ENCODE peak calls at places on chromosomes 13 and 19, in ten cellular contexts. One of them, this sample, is unnamed.

GRCh38 chr19:51507640-51508058 is 6.0 kb upstream of the SIGLEC12 start:
- DNase-seq in RWPE1: no peak
- DNase-seq in ELR: no peak
- DNase-seq in tibial nerve: no peak
- DNase-seq in HEK293T: no peak
- DNase-seq in AG04450: no peak
- DNase-seq in hippocampal formation: no peak
- DNase-seq in fibroblast of villous mesenchyme: no peak
- DNase-seq in left cardiac atrium: no peak
- DNase-seq in stomach: no peak
- DNase-seq in this sample: no peak

GRCh38 chr13:111179908-111180756 is 65.0 kb downstream of the ARHGEF7 start:
- DNase-seq in fibroblast of villous mesenchyme: no peak
- DNase-seq in HEK293T: no peak
- DNase-seq in stomach: no peak
- DNase-seq in tibial nerve: no peak
- DNase-seq in AG04450: no peak
- DNase-seq in RWPE1: no peak
- DNase-seq in hippocampal formation: no peak
- DNase-seq in left cardiac atrium: no peak
- DNase-seq in ELR: no peak
- DNase-seq in this sample: no peak

GRCh38 chr19:49244256-49244655 is 80.7 kb downstream of the SLC6A16 start:
- DNase-seq in tibial nerve: no peak
- DNase-seq in RWPE1: no peak
- DNase-seq in hippocampal formation: no peak
- DNase-seq in ELR: no peak
- DNase-seq in AG04450: no peak
- DNase-seq in left cardiac atrium: no peak
- DNase-seq in fibroblast of villous mesenchyme: no peak
- DNase-seq in HEK293T: no peak
- DNase-seq in stomach: no peak
- DNase-seq in this sample: no peak

GRCh38 chr19:48348039-48348438 is 15.7 kb downstream of the TMEM143 start:
- DNase-seq in fibroblast of villous mesenchyme: peak
- DNase-seq in stomach: no peak
- DNase-seq in RWPE1: no peak
- DNase-seq in ELR: no peak
- DNase-seq in AG04450: no peak
- DNase-seq in HEK293T: no peak
- DNase-seq in left cardiac atrium: no peak
- DNase-seq in hippocampal formation: no peak
- DNase-seq in tibial nerve: no peak
- DNase-seq in this sample: no peak

GRCh38 chr19:30393729-30394480 is 21.7 kb downstream of the ZNF536 start:
- DNase-seq in left cardiac atrium: no peak
- DNase-seq in ELR: no peak
- DNase-seq in fibroblast of villous mesenchyme: no peak
- DNase-seq in stomach: no peak
- DNase-seq in tibial nerve: no peak
- DNase-seq in RWPE1: no peak
- DNase-seq in hippocampal formation: no peak
- DNase-seq in HEK293T: no peak
- DNase-seq in AG04450: no peak
- DNase-seq in this sample: no peak

GRCh38 chr19:39970424-39970673 is 616 bp upstream of the PSMC4 start:
- DNase-seq in fibroblast of villous mesenchyme: no peak
- DNase-seq in ELR: no peak
- DNase-seq in left cardiac atrium: no peak
- DNase-seq in tibial nerve: no peak
- DNase-seq in hippocampal formation: peak
- DNase-seq in AG04450: no peak
- DNase-seq in RWPE1: peak
- DNase-seq in HEK293T: no peak
- DNase-seq in stomach: no peak
- DNase-seq in this sample: no peak

GRCh38 chr19:22595422-22595821 is 38.7 kb upstream of the ZNF492 start:
- DNase-seq in AG04450: no peak
- DNase-seq in left cardiac atrium: no peak
- DNase-seq in RWPE1: no peak
- DNase-seq in fibroblast of villous mesenchyme: no peak
- DNase-seq in tibial nerve: no peak
- DNase-seq in HEK293T: no peak
- DNase-seq in stomach: no peak
- DNase-seq in ELR: no peak
- DNase-seq in hippocampal formation: no peak
- DNase-seq in this sample: no peak

GRCh38 chr13:113947321-113948033 is 26.4 kb downstream of the C13orf46 start:
- DNase-seq in HEK293T: no peak
- DNase-seq in tibial nerve: peak
- DNase-seq in left cardiac atrium: peak
- DNase-seq in ELR: peak
- DNase-seq in RWPE1: peak
- DNase-seq in hippocampal formation: peak
- DNase-seq in fibroblast of villous mesenchyme: peak
- DNase-seq in AG04450: no peak
- DNase-seq in stomach: peak
- DNase-seq in this sample: peak

GRCh38 chr19:3708207-3708931 is at the start of gene TJP3:
- DNase-seq in AG04450: no peak
- DNase-seq in hippocampal formation: no peak
- DNase-seq in HEK293T: no peak
- DNase-seq in stomach: peak
- DNase-seq in left cardiac atrium: no peak
- DNase-seq in RWPE1: no peak
- DNase-seq in fibroblast of villous mesenchyme: no peak
- DNase-seq in tibial nerve: no peak
- DNase-seq in ELR: peak
- DNase-seq in this sample: peak

GRCh38 chr19:8615813-8616596 is 5.5 kb upstream of the ADAMTS10 start:
- DNase-seq in tibial nerve: peak
- DNase-seq in AG04450: no peak
- DNase-seq in RWPE1: peak
- DNase-seq in stomach: peak
- DNase-seq in hippocampal formation: no peak
- DNase-seq in ELR: peak
- DNase-seq in HEK293T: peak
- DNase-seq in left cardiac atrium: peak
- DNase-seq in fibroblast of villous mesenchyme: peak
- DNase-seq in this sample: no peak

GRCh38 chr13:113625965-113626661 is 31.9 kb downstream of the ATP4B start:
- DNase-seq in RWPE1: no peak
- DNase-seq in left cardiac atrium: no peak
- DNase-seq in ELR: peak
- DNase-seq in HEK293T: no peak
- DNase-seq in tibial nerve: no peak
- DNase-seq in fibroblast of villous mesenchyme: peak
- DNase-seq in hippocampal formation: no peak
- DNase-seq in AG04450: no peak
- DNase-seq in stomach: no peak
- DNase-seq in this sample: no peak

GRCh38 chr13:45362939-45363338 is 22.0 kb upstream of the TPT1 start:
- DNase-seq in HEK293T: peak
- DNase-seq in ELR: no peak
- DNase-seq in left cardiac atrium: no peak
- DNase-seq in AG04450: no peak
- DNase-seq in hippocampal formation: no peak
- DNase-seq in tibial nerve: no peak
- DNase-seq in fibroblast of villous mesenchyme: no peak
- DNase-seq in stomach: no peak
- DNase-seq in RWPE1: no peak
- DNase-seq in this sample: no peak

GRCh38 chr13:110023729-110024645 is 237.6 kb upstream of the IRS2 start:
- DNase-seq in AG04450: no peak
- DNase-seq in HEK293T: no peak
- DNase-seq in fibroblast of villous mesenchyme: peak
- DNase-seq in stomach: peak
- DNase-seq in ELR: no peak
- DNase-seq in RWPE1: no peak
- DNase-seq in left cardiac atrium: peak
- DNase-seq in hippocampal formation: peak
- DNase-seq in tibial nerve: no peak
- DNase-seq in this sample: no peak

GRCh38 chr19:42075616-42076374 is at the start of gene ZNF574:
- DNase-seq in tibial nerve: peak
- DNase-seq in left cardiac atrium: peak
- DNase-seq in hippocampal formation: peak
- DNase-seq in RWPE1: peak
- DNase-seq in ELR: peak
- DNase-seq in HEK293T: peak
- DNase-seq in stomach: peak
- DNase-seq in fibroblast of villous mesenchyme: peak
- DNase-seq in AG04450: peak
- DNase-seq in this sample: peak

GRCh38 chr19:32581704-32582164 is 744 bp downstream of the PDCD5 start:
- DNase-seq in stomach: no peak
- DNase-seq in HEK293T: peak
- DNase-seq in tibial nerve: no peak
- DNase-seq in left cardiac atrium: peak
- DNase-seq in ELR: peak
- DNase-seq in AG04450: peak
- DNase-seq in fibroblast of villous mesenchyme: peak
- DNase-seq in RWPE1: peak
- DNase-seq in hippocampal formation: peak
- DNase-seq in this sample: peak

GRCh38 chr19:35977446-35978222 is 17.4 kb upstream of the SDHAF1 start:
- DNase-seq in tibial nerve: no peak
- DNase-seq in HEK293T: peak
- DNase-seq in ELR: peak
- DNase-seq in fibroblast of villous mesenchyme: no peak
- DNase-seq in RWPE1: no peak
- DNase-seq in stomach: no peak
- DNase-seq in AG04450: no peak
- DNase-seq in left cardiac atrium: no peak
- DNase-seq in hippocampal formation: no peak
- DNase-seq in this sample: no peak

GRCh38 chr13:101512650-101513049 is 60.2 kb downstream of the ITGBL1 start:
- DNase-seq in stomach: no peak
- DNase-seq in left cardiac atrium: no peak
- DNase-seq in HEK293T: no peak
- DNase-seq in tibial nerve: no peak
- DNase-seq in AG04450: no peak
- DNase-seq in hippocampal formation: no peak
- DNase-seq in fibroblast of villous mesenchyme: no peak
- DNase-seq in ELR: peak
- DNase-seq in RWPE1: no peak
- DNase-seq in this sample: no peak

GRCh38 chr19:39679791-39680168 is 24.1 kb downstream of the LGALS16 start:
- DNase-seq in AG04450: no peak
- DNase-seq in fibroblast of villous mesenchyme: no peak
- DNase-seq in hippocampal formation: no peak
- DNase-seq in stomach: no peak
- DNase-seq in left cardiac atrium: no peak
- DNase-seq in tibial nerve: no peak
- DNase-seq in ELR: no peak
- DNase-seq in RWPE1: no peak
- DNase-seq in HEK293T: no peak
- DNase-seq in this sample: no peak

GRCh38 chr13:46530084-46530935 is 22.7 kb upstream of the LRCH1 start:
- DNase-seq in fibroblast of villous mesenchyme: peak
- DNase-seq in hippocampal formation: no peak
- DNase-seq in RWPE1: no peak
- DNase-seq in AG04450: no peak
- DNase-seq in ELR: peak
- DNase-seq in stomach: no peak
- DNase-seq in tibial nerve: no peak
- DNase-seq in left cardiac atrium: no peak
- DNase-seq in HEK293T: no peak
- DNase-seq in this sample: peak

GRCh38 chr13:44302948-44303575 is 70.6 kb upstream of the SERP2 start:
- DNase-seq in left cardiac atrium: no peak
- DNase-seq in fibroblast of villous mesenchyme: peak
- DNase-seq in ELR: no peak
- DNase-seq in hippocampal formation: no peak
- DNase-seq in AG04450: no peak
- DNase-seq in stomach: no peak
- DNase-seq in RWPE1: no peak
- DNase-seq in HEK293T: no peak
- DNase-seq in tibial nerve: no peak
- DNase-seq in this sample: no peak

GRCh38 chr19:40921005-40921897 is 39.2 kb upstream of the CYP2A7 start:
- DNase-seq in hippocampal formation: no peak
- DNase-seq in fibroblast of villous mesenchyme: peak
- DNase-seq in HEK293T: peak
- DNase-seq in AG04450: no peak
- DNase-seq in left cardiac atrium: no peak
- DNase-seq in tibial nerve: no peak
- DNase-seq in stomach: peak
- DNase-seq in RWPE1: peak
- DNase-seq in ELR: peak
- DNase-seq in this sample: peak

GRCh38 chr19:38911388-38912004 is 490 bp downstream of the CCER2 start:
- DNase-seq in stomach: no peak
- DNase-seq in hippocampal formation: no peak
- DNase-seq in HEK293T: no peak
- DNase-seq in AG04450: no peak
- DNase-seq in RWPE1: no peak
- DNase-seq in tibial nerve: no peak
- DNase-seq in fibroblast of villous mesenchyme: no peak
- DNase-seq in left cardiac atrium: no peak
- DNase-seq in ELR: no peak
- DNase-seq in this sample: no peak

GRCh38 chr13:76012091-76012721 is 376.1 kb downstream of the LMO7 start:
- DNase-seq in AG04450: no peak
- DNase-seq in HEK293T: no peak
- DNase-seq in hippocampal formation: no peak
- DNase-seq in left cardiac atrium: no peak
- DNase-seq in fibroblast of villous mesenchyme: no peak
- DNase-seq in stomach: no peak
- DNase-seq in tibial nerve: no peak
- DNase-seq in RWPE1: no peak
- DNase-seq in ELR: peak
- DNase-seq in this sample: no peak

GRCh38 chr19:29404951-29405727 is 120.7 kb upstream of the VSTM2B start:
- DNase-seq in HEK293T: no peak
- DNase-seq in ELR: no peak
- DNase-seq in RWPE1: peak
- DNase-seq in tibial nerve: no peak
- DNase-seq in stomach: no peak
- DNase-seq in hippocampal formation: peak
- DNase-seq in left cardiac atrium: no peak
- DNase-seq in fibroblast of villous mesenchyme: no peak
- DNase-seq in AG04450: no peak
- DNase-seq in this sample: peak

GRCh38 chr13:90645582-90645981 is 701.9 kb upstream of the MIR17HG start:
- DNase-seq in fibroblast of villous mesenchyme: no peak
- DNase-seq in RWPE1: no peak
- DNase-seq in ELR: no peak
- DNase-seq in AG04450: no peak
- DNase-seq in left cardiac atrium: no peak
- DNase-seq in tibial nerve: no peak
- DNase-seq in HEK293T: no peak
- DNase-seq in stomach: no peak
- DNase-seq in hippocampal formation: no peak
- DNase-seq in this sample: no peak

GRCh38 chr19:13868663-13869062 is 8.3 kb upstream of the NANOS3 start:
- DNase-seq in fibroblast of villous mesenchyme: no peak
- DNase-seq in HEK293T: no peak
- DNase-seq in RWPE1: no peak
- DNase-seq in ELR: no peak
- DNase-seq in hippocampal formation: no peak
- DNase-seq in tibial nerve: no peak
- DNase-seq in stomach: no peak
- DNase-seq in left cardiac atrium: no peak
- DNase-seq in AG04450: no peak
- DNase-seq in this sample: no peak

GRCh38 chr13:90675129-90675528 is 672.4 kb upstream of the MIR17HG start:
- DNase-seq in hippocampal formation: no peak
- DNase-seq in left cardiac atrium: no peak
- DNase-seq in HEK293T: peak
- DNase-seq in AG04450: no peak
- DNase-seq in stomach: no peak
- DNase-seq in RWPE1: no peak
- DNase-seq in ELR: no peak
- DNase-seq in fibroblast of villous mesenchyme: no peak
- DNase-seq in tibial nerve: no peak
- DNase-seq in this sample: no peak

GRCh38 chr19:6576869-6577281 is 14.1 kb downstream of the CD70 start:
- DNase-seq in RWPE1: no peak
- DNase-seq in stomach: no peak
- DNase-seq in ELR: no peak
- DNase-seq in AG04450: no peak
- DNase-seq in HEK293T: no peak
- DNase-seq in hippocampal formation: no peak
- DNase-seq in fibroblast of villous mesenchyme: no peak
- DNase-seq in left cardiac atrium: no peak
- DNase-seq in tibial nerve: no peak
- DNase-seq in this sample: no peak

This sample was measured in epithelial cell of esophagus.